ENCODE peak calls at places on chromosomes 4 and X, in seven cellular contexts. B, F, E, G, Y, P and M are unnamed samples.

GRCh38 chrX:134764202-134764785 is 106.0 kb upstream of the PLAC1 start:
- DNase-seq in E (peak; percentile 57), F (no peak), G (no peak), B (no peak), P (no peak), Y (no peak), M (no peak)

GRCh38 chr4:44722001-44722400 is 4.4 kb downstream of the GNPDA2 start:
- DNase-seq in E (no peak), F (no peak), P (no peak), Y (no peak), B (no peak), G (no peak), M (peak; percentile 18)

GRCh38 chr4:24160358-24160757 is 270.5 kb upstream of the PPARGC1A start:
- DNase-seq in Y (no peak), P (no peak), E (no peak), F (no peak), B (no peak), G (no peak), M (no peak)

GRCh38 chr4:70996014-70996353 is 2.5 kb downstream of the DCK start:
- DNase-seq in E (no peak), Y (no peak), P (no peak), G (no peak), F (no peak), B (no peak), M (no peak)

GRCh38 chr4:123995939-123996338 is 599.3 kb downstream of the SPRY1 start:
- DNase-seq in G (no peak), Y (peak; percentile 46), P (no peak), F (no peak), E (no peak), B (no peak), M (peak; percentile 40)

GRCh38 chr4:28378109-28378830 is 1517.6 kb downstream of the STIM2 start:
- DNase-seq in G (no peak), F (no peak), P (no peak), Y (no peak), E (no peak), B (no peak), M (no peak)

GRCh38 chr4:116501954-116502353 is 583.4 kb downstream of the TRAM1L1 start:
- DNase-seq in G (no peak), B (no peak), E (no peak), F (no peak), Y (no peak), P (no peak), M (no peak)

GRCh38 chrX:22247169-22247568 is 25.5 kb upstream of the CBLL2 start:
- DNase-seq in E (no peak), P (no peak), Y (peak; percentile 0), B (no peak), F (no peak), G (no peak), M (no peak)

GRCh38 chr4:175705407-175705806 is 106.7 kb downstream of the GPM6A start:
- DNase-seq in F (no peak), P (no peak), G (peak; percentile 16), B (no peak), E (no peak), Y (no peak), M (no peak)

GRCh38 chr4:77172336-77172735 is 15.3 kb downstream of the CCNG2 start:
- DNase-seq in B (no peak), G (no peak), Y (peak; percentile 81), F (no peak), E (no peak), P (no peak), M (peak; percentile 74)

GRCh38 chrX:120514236-120514635 is 45.1 kb upstream of the LAMP2 start:
- DNase-seq in B (no peak), F (no peak), P (no peak), Y (no peak), E (no peak), G (no peak), M (no peak)

GRCh38 chrX:53190363-53190960 is 34.5 kb downstream of the KDM5C start:
- DNase-seq in G (no peak), Y (no peak), B (no peak), E (no peak), F (no peak), P (no peak), M (no peak)

GRCh38 chrX:106481341-106481740 is 130.4 kb upstream of the RADX start:
- DNase-seq in F (peak; percentile 15), G (peak; percentile 17), E (peak; percentile 46), P (peak; percentile 22), Y (peak; percentile 1), B (no peak), M (no peak)

GRCh38 chrX:47643926-47644325 is 6.4 kb downstream of the ELK1 start:
- DNase-seq in B (no peak), E (no peak), P (no peak), Y (no peak), G (no peak), F (no peak), M (no peak)

GRCh38 chr4:33091961-33092360 is 2371.8 kb downstream of the PCDH7 start:
- DNase-seq in B (no peak), P (no peak), E (no peak), F (no peak), Y (no peak), G (no peak), M (no peak)

GRCh38 chrX:73963682-73964081 is 340.3 kb upstream of the ZCCHC13 start:
- DNase-seq in P (no peak), B (peak; percentile 84), Y (no peak), E (no peak), G (peak; percentile 55), F (no peak), M (no peak)

GRCh38 chr4:53987761-53988171 is 76.6 kb downstream of the CHIC2 start:
- DNase-seq in Y (peak; percentile 18), F (no peak), E (peak; percentile 26), P (no peak), B (no peak), G (no peak), M (peak; percentile 72)

GRCh38 chrX:2242326-2242725 is 258.4 kb downstream of the DHRSX start:
- DNase-seq in F (no peak), Y (no peak), E (no peak), P (no peak), G (no peak), B (no peak), M (no peak)

GRCh38 chr4:3391422-3391821 is 50.3 kb upstream of the HGFAC start:
- DNase-seq in E (no peak), P (no peak), G (no peak), B (no peak), F (no peak), Y (no peak), M (no peak)

GRCh38 chr4:88335092-88335665 is 43.5 kb upstream of the HERC6 start:
- DNase-seq in B (no peak), G (no peak), E (no peak), F (no peak), Y (no peak), P (no peak), M (no peak)

GRCh38 chr4:84569009-84569408 is 13.9 kb upstream of the CDS1 start:
- DNase-seq in E (no peak), G (no peak), B (no peak), F (no peak), P (no peak), Y (no peak), M (no peak)

GRCh38 chr4:141540643-141541042 is 95.7 kb upstream of the IL15 start:
- DNase-seq in B (no peak), P (no peak), G (no peak), F (no peak), Y (no peak), E (no peak), M (no peak)

GRCh38 chr4:51872283-51872997 is 29.5 kb downstream of the DCUN1D4 start:
- DNase-seq in E (no peak), G (no peak), P (no peak), Y (no peak), B (no peak), F (no peak), M (no peak)

GRCh38 chr4:184424993-184425758 is 49.2 kb downstream of the IRF2 start:
- DNase-seq in G (no peak), E (no peak), P (no peak), B (peak; percentile 75), Y (no peak), F (no peak), M (no peak)
- H3K27ac ChIP-seq in G (no peak overlapping the region), E (no peak overlapping the region), P (no peak overlapping the region), B (no peak overlapping the region), Y (peak overlapping the region; percentile 39), F (no peak overlapping the region), M (no peak overlapping the region)

GRCh38 chr4:144174401-144175067 is 34.0 kb upstream of the GYPA start:
- DNase-seq in G (no peak), F (peak; percentile 16), B (no peak), Y (peak; percentile 32), E (peak; percentile 44), P (no peak), M (peak; percentile 12)

GRCh38 chr4:144179152-144179739 is 38.7 kb upstream of the GYPA start:
- DNase-seq in G (no peak), B (no peak), F (no peak), E (no peak), P (no peak), Y (no peak), M (peak; percentile 10)

GRCh38 chr4:144181386-144181785 is 40.9 kb upstream of the GYPA start:
- DNase-seq in E (no peak), G (no peak), F (no peak), Y (no peak), B (no peak), P (no peak), M (no peak)

GRCh38 chr4:144176476-144176875 is 36.0 kb upstream of the GYPA start:
- DNase-seq in F (no peak), G (no peak), E (no peak), B (no peak), P (no peak), Y (no peak), M (no peak)

GRCh38 chr4:144178414-144178813 is 37.9 kb upstream of the GYPA start:
- DNase-seq in E (no peak), F (no peak), P (no peak), B (no peak), G (no peak), Y (no peak), M (no peak)
- H3K27ac ChIP-seq in E (no peak overlapping the region), F (no peak overlapping the region), P (no peak overlapping the region), B (no peak overlapping the region), G (no peak overlapping the region), Y (no peak overlapping the region), M (no peak overlapping the region)

DNA sequence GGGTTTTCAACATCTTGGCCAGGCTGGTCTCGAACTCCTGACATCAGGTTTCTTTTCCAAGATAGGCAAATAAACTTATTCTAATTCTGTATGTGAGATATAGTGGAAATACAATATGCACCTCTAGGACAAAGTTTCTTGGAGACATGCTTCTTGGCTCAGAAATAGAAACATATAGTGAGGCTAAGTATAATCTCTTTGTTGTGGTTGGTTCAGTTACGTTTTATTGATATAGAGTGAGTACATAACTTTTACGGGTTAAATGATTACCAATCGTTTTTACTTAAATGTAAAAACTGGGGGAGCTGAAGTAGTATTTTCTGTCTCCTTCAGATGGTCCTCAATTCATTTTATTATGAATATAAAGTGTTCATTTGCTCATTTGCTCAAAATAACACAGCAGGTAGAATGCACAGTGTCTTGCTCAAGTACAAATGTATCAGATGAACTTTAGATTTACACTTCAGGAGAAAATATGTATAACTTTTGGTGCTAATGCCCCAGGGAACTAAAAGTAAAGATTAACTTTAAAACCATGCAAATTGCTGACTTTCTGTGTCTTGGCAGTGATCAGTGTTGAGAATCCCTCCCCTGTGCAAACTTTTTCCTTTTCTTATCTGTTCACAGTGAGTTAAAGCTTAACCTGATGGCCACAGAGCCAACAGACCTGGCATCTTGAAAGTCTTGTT is 77.6 kb downstream of the AFF1 start:
- DNase-seq in F (peak; percentile 44), B (no peak), G (no peak), P (no peak), Y (no peak), E (no peak), M (no peak)
- H3K27ac ChIP-seq in F (peak overlapping the region; percentile 38), B (peak overlapping the region; percentile 98), G (no peak overlapping the region), P (no peak overlapping the region), Y (no peak overlapping the region), E (no peak overlapping the region), M (peak overlapping the region; percentile 44)

GRCh38 chrX:79557212-79557611 is 190.1 kb upstream of the ITM2A start:
- DNase-seq in P (no peak), B (no peak), F (no peak), E (no peak), Y (no peak), G (no peak), M (no peak)
- H3K27ac ChIP-seq in P (no peak overlapping the region), B (no peak overlapping the region), F (no peak overlapping the region), E (no peak overlapping the region), Y (no peak overlapping the region), G (no peak overlapping the region), M (no peak overlapping the region)